ENCODE peak calls at places on chromosomes 5 and 9, in nine cellular contexts. Q is stomach; X is iPS DF 19.7; G is NCI-H1417; N is H4; Y is effector memory CD8-positive, alpha-beta T cell; Z is lower lobe of right lung; W is breast epithelium; M is DMS53. P is an unnamed sample.

GRCh38 chr9:129999123-129999510 is 43.9 kb downstream of the FNBP1 start:
- DNase-seq in Q (no peak), X (no peak), G (no peak), N (no peak), Y (no peak), Z (no peak), W (no peak), M (no peak), P (no peak)

GRCh38 chr5:137095597-137095996 is 403.5 kb downstream of the SPOCK1 start:
- DNase-seq in Q (no peak), X (no peak), G (no peak), N (no peak), Y (no peak), Z (no peak), W (no peak), M (no peak), P (no peak)

GRCh38 chr5:109907189-109907588 is 217.5 kb downstream of the MAN2A1 start:
- DNase-seq in Q (no peak), X (no peak), G (no peak), N (no peak), Y (no peak), Z (no peak), W (no peak), M (no peak), P (no peak)

GRCh38 chr5:91281409-91281808 is 101.7 kb downstream of the ARRDC3 start:
- DNase-seq in Q (no peak), X (no peak), G (peak; percentile 84), N (peak; percentile 88), Y (no peak), Z (no peak), W (no peak), M (peak; percentile 40), P (no peak)

GRCh38 chr9:130288393-130288792 is 22.8 kb downstream of the HMCN2 start:
- DNase-seq in Q (no peak), X (no peak), G (no peak), N (no peak), Y (no peak), Z (no peak), W (no peak), M (peak; percentile 80), P (no peak)

GRCh38 chr5:4553968-4554367 is 586.2 kb upstream of the ADAMTS16 start:
- DNase-seq in Q (no peak), X (no peak), G (no peak), N (peak; percentile 53), Y (no peak), Z (no peak), W (no peak), M (no peak), P (no peak)

GRCh38 chr9:104091708-104092107 is 2.4 kb upstream of the SMC2 start:
- DNase-seq in Q (no peak), X (no peak), G (peak; percentile 70), N (no peak), Y (no peak), Z (no peak), W (no peak), M (peak; percentile 89), P (no peak)

GRCh38 chr9:100992632-100993031 is 35.9 kb upstream of the PLPPR1 start:
- DNase-seq in Q (no peak), X (no peak), G (no peak), N (no peak), Y (no peak), Z (no peak), W (no peak), M (no peak), P (no peak)

GRCh38 chr9:109766351-109766750 is 13.6 kb upstream of the PALM2AKAP2 start:
- DNase-seq in Q (no peak), X (no peak), G (no peak), N (peak; percentile 58), Y (no peak), Z (no peak), W (no peak), M (no peak), P (no peak)

GRCh38 chr9:2138646-2139045 is 123.5 kb downstream of the SMARCA2 start:
- DNase-seq in Q (no peak), X (no peak), G (no peak), N (no peak), Y (no peak), Z (no peak), W (no peak), M (no peak), P (no peak)

GRCh38 chr9:137191691-137192447 is 3.4 kb downstream of the SSNA1 start:
- DNase-seq in Q (peak; percentile 59), X (no peak), G (no peak), N (no peak), Y (no peak), Z (no peak), W (no peak), M (no peak), P (no peak)

GRCh38 chr5:52657231-52657645 is 130.5 kb upstream of the ITGA1 start:
- DNase-seq in Q (no peak), X (no peak), G (peak; percentile 78), N (peak; percentile 50), Y (no peak), Z (no peak), W (no peak), M (peak; percentile 78), P (peak; percentile 61)

GRCh38 chr9:26369096-26369495 is 523.5 kb downstream of the CAAP1 start:
- DNase-seq in Q (no peak), X (no peak), G (no peak), N (peak; percentile 77), Y (no peak), Z (no peak), W (no peak), M (no peak), P (no peak)

GRCh38 chr5:11329676-11330075 is 568.6 kb upstream of the DAP start:
- DNase-seq in Q (no peak), X (no peak), G (no peak), N (no peak), Y (no peak), Z (no peak), W (no peak), M (no peak), P (no peak)

GRCh38 chr5:62256161-62257017 is 49.6 kb upstream of the KIF2A start:
- DNase-seq in Q (no peak), X (no peak), G (peak; percentile 7), N (no peak), Y (no peak), Z (no peak), W (no peak), M (peak; percentile 82), P (peak; percentile 64)

GRCh38 chr5:66680227-66680626 is 84.0 kb downstream of the MAST4 start:
- DNase-seq in Q (no peak), X (no peak), G (peak; percentile 38), N (no peak), Y (no peak), Z (no peak), W (no peak), M (no peak), P (no peak)

GRCh38 chr9:28135571-28135970 is 562.3 kb upstream of the C9orf72 start:
- DNase-seq in Q (no peak), X (no peak), G (peak; percentile 42), N (no peak), Y (no peak), Z (no peak), W (no peak), M (peak; percentile 61), P (no peak)

GRCh38 chr5:108749130-108749861 is 1.6 kb downstream of the FER start:
- DNase-seq in Q (no peak), X (peak; percentile 17), G (peak; percentile 49), N (peak; percentile 21), Y (peak; percentile 11), Z (no peak), W (peak; percentile 62), M (peak; percentile 51), P (peak; percentile 56)

GRCh38 chr5:180618830-180619562 is 27.7 kb upstream of the SCGB3A1 start:
- DNase-seq in Q (no peak), X (no peak), G (peak; percentile 20), N (no peak), Y (no peak), Z (no peak), W (no peak), M (no peak), P (peak; percentile 53)

GRCh38 chr5:95083606-95084005 is 201.3 kb downstream of the MCTP1 start:
- DNase-seq in Q (no peak), X (no peak), G (no peak), N (no peak), Y (no peak), Z (no peak), W (no peak), M (no peak), P (no peak)

GRCh38 chr9:72579880-72580570 is 58.6 kb downstream of the TMC1 start:
- DNase-seq in Q (no peak), X (no peak), G (no peak), N (no peak), Y (no peak), Z (no peak), W (no peak), M (no peak), P (no peak)

GRCh38 chr9:114662081-114662989 is 4.7 kb upstream of the TEX53 start:
- DNase-seq in Q (peak; percentile 46), X (no peak), G (peak; percentile 75), N (peak; percentile 24), Y (peak; percentile 63), Z (no peak), W (no peak), M (peak; percentile 64), P (peak; percentile 38)

GRCh38 chr9:123649909-123650308 is 280.0 kb downstream of the DENND1A start:
- DNase-seq in Q (no peak), X (no peak), G (no peak), N (no peak), Y (no peak), Z (no peak), W (no peak), M (no peak), P (no peak)

GRCh38 chr5:110439280-110439679 is 287.2 kb downstream of the TMEM232 start:
- DNase-seq in Q (no peak), X (no peak), G (no peak), N (no peak), Y (no peak), Z (no peak), W (no peak), M (no peak), P (no peak)